ENCODE peak calls at places on chromosome 3, in four cellular contexts. J, P, S and B are unnamed samples.

GRCh38 chr3:194333212-194333980 is 17.7 kb downstream of the CPN2 start:
- DNase-seq in S (peak; percentile 77), P (peak; percentile 98), J (peak; percentile 90), B (peak; percentile 89)

GRCh38 chr3:137970914-137971831 is 38.8 kb upstream of the CLDN18 start:
- DNase-seq in J (peak; percentile 88), P (peak; percentile 87), S (peak; percentile 43), B (peak; percentile 77)

GRCh38 chr3:178341636-178342035 is 194.6 kb upstream of the KCNMB2 start:
- DNase-seq in P (no peak), S (no peak), J (no peak), B (no peak)

GRCh38 chr3:49476563-49476962 is 6.5 kb downstream of the DAG1 start:
- DNase-seq in J (no peak), S (no peak), P (no peak), B (peak; percentile 64)

GRCh38 chr3:195153121-195153520 is 117.8 kb downstream of the XXYLT1 start:
- DNase-seq in P (no peak), S (no peak), J (peak; percentile 71), B (no peak)

GRCh38 chr3:160754371-160754854 is 1.6 kb upstream of the PPM1L start:
- DNase-seq in J (peak; percentile 74), S (no peak), P (peak; percentile 40), B (peak; percentile 18)

GRCh38 chr3:177441813-177442646 is 244.7 kb upstream of the TBL1XR1 start:
- DNase-seq in P (no peak), S (no peak), J (no peak), B (no peak)

GRCh38 chr3:17398959-17399551 is 343.4 kb downstream of the TBC1D5 start:
- DNase-seq in P (no peak), J (no peak), S (no peak), B (no peak)

DNA sequence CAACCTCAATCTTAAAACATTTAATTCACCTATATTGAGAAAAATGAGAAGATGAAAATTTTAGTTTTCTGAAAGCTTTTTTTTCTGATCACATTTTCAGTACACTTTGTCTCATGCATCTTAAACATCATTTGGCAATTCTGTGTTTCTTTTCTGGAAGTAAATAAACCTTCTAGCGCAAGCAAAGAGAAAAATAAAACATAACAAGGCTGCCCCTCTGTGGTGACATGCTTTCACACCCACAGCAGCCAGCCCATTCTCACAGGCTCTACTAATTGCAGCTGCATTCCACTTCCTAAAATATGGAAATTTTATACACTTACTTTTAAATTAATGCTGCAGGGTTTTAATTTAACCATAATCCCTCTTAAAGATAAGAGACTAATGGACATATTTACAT is 90.0 kb downstream of the NEK10 start:
- DNase-seq in S (no peak), P (no peak), J (peak; percentile 38), B (no peak)
- TF ChIP-seq CTCF in S (peak; percentile 66), P (peak; percentile 55), J (peak; percentile 63), B (no peak)

GRCh38 chr3:15929944-15930571 is 132.3 kb upstream of the ANKRD28 start:
- DNase-seq in S (no peak), P (no peak), J (peak; percentile 81), B (no peak)

GRCh38 chr3:15923640-15924405 is 126.0 kb upstream of the ANKRD28 start:
- DNase-seq in S (no peak), J (no peak), P (no peak), B (peak; percentile 12)

GRCh38 chr3:15924914-15925313 is 127.1 kb upstream of the ANKRD28 start:
- DNase-seq in P (no peak), J (no peak), S (no peak), B (no peak)

GRCh38 chr3:15926866-15927265 is 129.1 kb upstream of the ANKRD28 start:
- DNase-seq in S (no peak), J (no peak), P (no peak), B (no peak)

GRCh38 chr3:15927969-15928368 is 130.2 kb upstream of the ANKRD28 start:
- DNase-seq in S (no peak), P (no peak), J (no peak), B (no peak)
- TF ChIP-seq CTCF in S (no peak), P (no peak), J (no peak), B (no peak)

DNA sequence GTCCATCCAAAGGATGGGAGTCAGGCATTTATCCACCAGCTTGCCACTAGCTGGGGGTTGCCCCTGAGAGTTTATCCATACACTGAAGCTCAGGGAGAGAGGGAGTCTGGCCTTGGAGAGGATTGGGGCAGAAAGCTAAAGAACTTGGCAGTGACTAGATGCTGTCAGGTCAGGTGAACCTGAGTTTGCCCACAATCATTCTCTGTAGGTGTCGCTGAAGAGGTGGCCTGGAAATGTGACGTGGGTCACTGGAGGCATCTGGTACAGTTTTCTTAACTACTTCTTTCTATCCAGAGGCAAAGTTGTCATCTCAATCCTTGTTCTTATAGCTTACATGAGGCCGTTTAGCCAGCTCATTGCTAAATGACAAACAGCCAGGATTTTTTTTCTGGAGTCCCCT is 298.0 kb upstream of the CTNNB1 start:
- DNase-seq in S (no peak), P (no peak), J (no peak), B (no peak)
- TF ChIP-seq CTCF in S (peak; percentile 53), P (no peak), J (no peak), B (no peak)

GRCh38 chr3:39532777-39533176 is 65.3 kb downstream of the MOBP start:
- DNase-seq in S (no peak), J (no peak), P (no peak), B (no peak)
- TF ChIP-seq CTCF in S (no peak), J (no peak), P (no peak), B (no peak)

DNA sequence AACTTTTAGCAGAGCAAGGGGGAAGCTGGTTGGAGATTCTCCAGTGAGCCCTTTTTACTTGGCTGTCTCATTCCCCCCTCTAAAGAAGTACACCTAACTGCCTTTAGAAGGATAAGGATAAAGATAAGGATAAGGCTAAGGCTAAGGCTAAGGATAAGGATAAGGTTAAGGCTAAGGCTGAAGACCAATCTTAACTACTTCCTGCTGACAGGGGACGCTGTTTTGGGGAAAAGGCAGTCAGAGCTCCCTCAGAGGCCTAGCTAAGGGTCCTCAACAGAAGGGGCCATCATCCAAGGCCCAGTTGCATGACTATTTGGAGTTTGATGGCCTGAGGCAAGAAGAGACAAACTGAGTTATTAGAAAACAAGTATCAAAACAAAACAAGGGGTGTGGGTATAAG is 94.3 kb upstream of the ARPP21 start:
- DNase-seq in P (no peak), J (no peak), S (no peak), B (no peak)
- TF ChIP-seq CTCF in P (no peak), J (no peak), S (no peak), B (no peak)

GRCh38 chr3:127496256-127496655 is 94.3 kb downstream of the TPRA1 start:
- DNase-seq in S (no peak), P (no peak), J (no peak), B (no peak)

GRCh38 chr3:127491909-127492308 is 98.6 kb downstream of the TPRA1 start:
- DNase-seq in P (no peak), S (no peak), J (no peak), B (no peak)

GRCh38 chr3:127495821-127496220 is 94.7 kb downstream of the TPRA1 start:
- DNase-seq in J (no peak), S (no peak), P (no peak), B (no peak)

GRCh38 chr3:127492426-127492825 is 98.1 kb downstream of the TPRA1 start:
- DNase-seq in P (no peak), S (no peak), J (no peak), B (no peak)

GRCh38 chr3:127493924-127494646 is 96.4 kb downstream of the TPRA1 start:
- DNase-seq in J (no peak), S (no peak), P (no peak), B (no peak)
- TF ChIP-seq CTCF in J (no peak), S (no peak), P (no peak), B (no peak)

GRCh38 chr3:84074767-84075166 is 884.0 kb upstream of the CADM2 start:
- DNase-seq in S (no peak), J (no peak), P (no peak), B (no peak)

GRCh38 chr3:84082726-84083125 is 876.1 kb upstream of the CADM2 start:
- DNase-seq in P (no peak), J (no peak), S (no peak), B (no peak)

DNA sequence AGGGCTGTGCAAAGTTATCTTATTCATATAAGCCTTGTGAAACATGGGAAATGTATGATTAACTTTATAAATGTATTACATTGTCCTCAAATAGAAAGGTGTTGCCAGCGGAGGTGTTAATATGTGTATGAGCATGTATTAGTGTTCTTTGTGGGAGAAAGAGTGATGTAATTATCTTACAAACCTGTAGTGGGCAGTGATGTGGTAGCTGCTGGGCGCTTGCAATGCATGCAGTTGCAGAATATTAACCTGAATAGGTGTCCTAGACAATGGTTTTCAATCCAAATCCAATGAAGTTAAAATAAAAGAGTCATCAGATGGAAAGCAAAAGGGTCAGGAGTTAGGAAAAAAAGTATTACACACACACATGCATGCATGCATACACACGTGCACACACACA is 881.3 kb upstream of the CADM2 start:
- DNase-seq in J (peak; percentile 2), P (no peak), S (no peak), B (no peak)
- TF ChIP-seq CTCF in J (peak; percentile 48), P (peak; percentile 50), S (peak; percentile 37), B (no peak)

DNA sequence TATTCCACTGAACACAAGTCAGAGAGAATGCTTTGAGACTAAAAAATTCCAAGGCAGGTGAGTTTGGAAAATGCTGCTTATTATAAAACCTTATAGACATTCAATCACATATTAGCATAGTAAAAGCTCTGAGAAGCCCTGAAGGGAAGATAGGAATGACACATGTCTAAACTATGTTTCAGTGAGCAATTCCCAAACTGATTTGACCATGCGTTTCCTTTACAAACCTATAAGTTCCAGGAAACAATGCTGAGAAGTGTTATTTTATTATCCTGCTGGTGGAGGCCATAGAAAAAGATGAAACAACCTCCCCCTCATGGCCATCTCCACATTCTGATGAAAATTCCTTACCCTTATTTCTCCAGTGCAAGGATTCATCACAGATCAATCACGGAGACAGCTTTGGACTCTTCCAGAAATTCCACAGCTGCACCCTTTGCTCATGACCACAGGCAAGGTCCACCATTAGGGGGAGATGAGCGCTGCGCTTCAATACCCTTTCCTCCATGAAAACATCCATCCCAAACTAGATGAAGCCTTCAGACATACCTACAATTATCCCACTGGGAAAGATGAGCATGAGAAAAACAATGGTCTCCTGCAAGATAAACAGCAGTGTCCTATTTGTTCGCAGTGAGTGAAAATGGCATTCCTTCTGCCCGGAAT is 372.2 kb downstream of the MAGI1 start:
- DNase-seq in S (no peak), J (no peak), P (no peak), B (no peak)
- TF ChIP-seq CTCF in S (no peak), J (peak; percentile 34), P (peak; percentile 23), B (no peak)

DNA sequence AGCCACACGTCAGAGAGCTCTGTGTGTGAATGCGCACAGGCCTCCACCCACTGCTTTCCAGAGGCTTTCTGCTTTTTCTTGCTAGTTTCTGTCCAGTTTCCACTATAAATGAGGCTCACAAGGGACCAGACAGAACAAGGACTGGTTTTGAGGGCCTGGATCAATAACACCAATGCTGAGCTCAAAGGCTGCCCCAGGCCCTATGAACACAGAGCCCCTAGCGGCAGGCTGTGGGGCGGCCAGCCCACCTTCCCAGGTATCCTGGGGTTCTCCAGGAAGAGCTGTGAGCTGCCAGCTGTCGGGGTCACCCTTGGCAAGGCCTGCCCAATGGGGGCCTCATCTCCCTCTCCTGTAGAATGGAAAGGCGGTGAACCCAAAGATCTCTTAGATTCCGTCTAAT is 2.2 kb upstream of the ITIH3 start:
- DNase-seq in S (peak; percentile 58), J (peak; percentile 58), P (no peak), B (no peak)
- TF ChIP-seq CTCF in S (peak; percentile 87), J (peak; percentile 56), P (peak; percentile 40), B (no peak)